ENCODE peak calls at places on chromosomes 13 and 19, in four cellular contexts. One of them, this sample, is unnamed.

GRCh38 chr19:33096005-33096404 is 15.0 kb downstream of the GPATCH1 start:
- DNase-seq in A549: no peak
- DNase-seq in LNCaP clone FGC: no peak
- DNase-seq in AG09309: no peak
- DNase-seq in this sample: no peak

GRCh38 chr13:112895521-112896465 is 73.2 kb upstream of the MCF2L start:
- DNase-seq in A549: no peak
- DNase-seq in LNCaP clone FGC: no peak
- DNase-seq in AG09309: no peak
- DNase-seq in this sample: no peak

GRCh38 chr13:48797761-48798160 is 144.0 kb downstream of the CYSLTR2 start:
- DNase-seq in A549: no peak
- DNase-seq in LNCaP clone FGC: no peak
- DNase-seq in AG09309: no peak
- DNase-seq in this sample: no peak

GRCh38 chr13:61146158-61146557 is 269.5 kb downstream of the PCDH20 start:
- DNase-seq in A549: no peak
- DNase-seq in LNCaP clone FGC: no peak
- DNase-seq in AG09309: no peak
- DNase-seq in this sample: no peak

GRCh38 chr19:46481187-46481586 is 9.8 kb upstream of the PNMA8A start:
- DNase-seq in A549: no peak
- DNase-seq in LNCaP clone FGC: no peak
- DNase-seq in AG09309: no peak
- DNase-seq in this sample: no peak

GRCh38 chr13:25473864-25474263 is 102.1 kb downstream of the ATP8A2 start:
- DNase-seq in A549: no peak
- DNase-seq in LNCaP clone FGC: no peak
- DNase-seq in AG09309: no peak
- DNase-seq in this sample: no peak

GRCh38 chr13:42610623-42611022 is 36.7 kb downstream of the TNFSF11 start:
- DNase-seq in A549: no peak
- DNase-seq in LNCaP clone FGC: no peak
- DNase-seq in AG09309: no peak
- DNase-seq in this sample: no peak

GRCh38 chr13:46964789-46965527 is 68.1 kb upstream of the HTR2A start:
- DNase-seq in A549: no peak
- DNase-seq in LNCaP clone FGC: no peak
- DNase-seq in AG09309: peak
- DNase-seq in this sample: no peak

GRCh38 chr19:5492813-5493409 is 37.7 kb downstream of the ZNRF4 start:
- DNase-seq in A549: no peak
- DNase-seq in LNCaP clone FGC: no peak
- DNase-seq in AG09309: no peak
- DNase-seq in this sample: no peak

GRCh38 chr19:55493052-55493649 is 4.9 kb downstream of the SSC5D start:
- DNase-seq in A549: no peak
- DNase-seq in LNCaP clone FGC: no peak
- DNase-seq in AG09309: no peak
- DNase-seq in this sample: no peak

GRCh38 chr13:95256086-95256485 is 45.2 kb downstream of the ABCC4 start:
- DNase-seq in A549: peak
- DNase-seq in LNCaP clone FGC: no peak
- DNase-seq in AG09309: peak
- DNase-seq in this sample: no peak

GRCh38 chr13:95754069-95754468 is 77.1 kb downstream of the DNAJC3 start:
- DNase-seq in A549: no peak
- DNase-seq in LNCaP clone FGC: no peak
- DNase-seq in AG09309: no peak
- DNase-seq in this sample: no peak

GRCh38 chr13:74575729-74576125 is 441.5 kb upstream of the KLF12 start:
- DNase-seq in A549: peak
- DNase-seq in LNCaP clone FGC: no peak
- DNase-seq in AG09309: no peak
- DNase-seq in this sample: no peak

GRCh38 chr13:42548731-42549554 is 25.0 kb upstream of the TNFSF11 start:
- DNase-seq in A549: no peak
- DNase-seq in LNCaP clone FGC: peak
- DNase-seq in AG09309: no peak
- DNase-seq in this sample: peak

GRCh38 chr13:24911135-24911524 is 147.2 kb downstream of the RNF17 start:
- DNase-seq in A549: peak
- DNase-seq in LNCaP clone FGC: peak
- DNase-seq in AG09309: no peak
- DNase-seq in this sample: no peak

GRCh38 chr19:10612515-10613119 is 12.7 kb upstream of the SLC44A2 start:
- DNase-seq in A549: no peak
- DNase-seq in LNCaP clone FGC: no peak
- DNase-seq in AG09309: no peak
- DNase-seq in this sample: no peak

GRCh38 chr13:49997935-49998334 is 1.1 kb downstream of the TRIM13 start:
- DNase-seq in A549: no peak
- DNase-seq in LNCaP clone FGC: no peak
- DNase-seq in AG09309: no peak
- DNase-seq in this sample: no peak